ENCODE peak calls at places on chromosome X, in nine cellular contexts. One of them, this sample, is unnamed.

GRCh38 chrX:15475021-15475420 is 18.1 kb downstream of the PIR start:
- ATAC-seq in HCT116: peak
- ATAC-seq in Right ventricle myocardium superior: no peak
- ATAC-seq in Panc1: no peak
- ATAC-seq in stimulated activated effector memory CD8-positive, alpha-beta T cell treated with anti-CD3 and anti-CD28 coated beads, Interleukin-12 subunit alpha, Interleukin-12 subunit beta, amount 100 ng/mL, for 72 hours: no peak
- ATAC-seq in activated naive CD4-positive, alpha-beta T cell treated with anti-CD3 and anti-CD28 coated beads, Interleukin-2, amount 50 U/mL, for 72 hours: no peak
- ATAC-seq in psoas muscle: no peak
- ATAC-seq in left lung: no peak
- ATAC-seq in activated CD4-positive, alpha-beta T cell treated with anti-CD3 and anti-CD28 coated beads for 36 hours: no peak
- ATAC-seq in this sample: no peak

GRCh38 chrX:40867352-40867751 is 132.0 kb upstream of the MED14 start:
- ATAC-seq in activated CD4-positive, alpha-beta T cell treated with anti-CD3 and anti-CD28 coated beads for 36 hours: no peak
- ATAC-seq in HCT116: peak
- ATAC-seq in Right ventricle myocardium superior: peak
- ATAC-seq in activated naive CD4-positive, alpha-beta T cell treated with anti-CD3 and anti-CD28 coated beads, Interleukin-2, amount 50 U/mL, for 72 hours: no peak
- ATAC-seq in stimulated activated effector memory CD8-positive, alpha-beta T cell treated with anti-CD3 and anti-CD28 coated beads, Interleukin-12 subunit alpha, Interleukin-12 subunit beta, amount 100 ng/mL, for 72 hours: no peak
- ATAC-seq in Panc1: no peak
- ATAC-seq in left lung: peak
- ATAC-seq in psoas muscle: peak
- ATAC-seq in this sample: no peak

GRCh38 chrX:147738260-147738659 is 173.5 kb upstream of the FMR1 start:
- ATAC-seq in stimulated activated effector memory CD8-positive, alpha-beta T cell treated with anti-CD3 and anti-CD28 coated beads, Interleukin-12 subunit alpha, Interleukin-12 subunit beta, amount 100 ng/mL, for 72 hours: peak
- ATAC-seq in left lung: peak
- ATAC-seq in Panc1: no peak
- ATAC-seq in Right ventricle myocardium superior: no peak
- ATAC-seq in HCT116: no peak
- ATAC-seq in activated CD4-positive, alpha-beta T cell treated with anti-CD3 and anti-CD28 coated beads for 36 hours: peak
- ATAC-seq in psoas muscle: no peak
- ATAC-seq in activated naive CD4-positive, alpha-beta T cell treated with anti-CD3 and anti-CD28 coated beads, Interleukin-2, amount 50 U/mL, for 72 hours: peak
- ATAC-seq in this sample: no peak

GRCh38 chrX:2642146-2642545 is 48.9 kb upstream of the CD99 start:
- ATAC-seq in activated CD4-positive, alpha-beta T cell treated with anti-CD3 and anti-CD28 coated beads for 36 hours: no peak
- ATAC-seq in psoas muscle: no peak
- ATAC-seq in activated naive CD4-positive, alpha-beta T cell treated with anti-CD3 and anti-CD28 coated beads, Interleukin-2, amount 50 U/mL, for 72 hours: no peak
- ATAC-seq in stimulated activated effector memory CD8-positive, alpha-beta T cell treated with anti-CD3 and anti-CD28 coated beads, Interleukin-12 subunit alpha, Interleukin-12 subunit beta, amount 100 ng/mL, for 72 hours: no peak
- ATAC-seq in HCT116: no peak
- ATAC-seq in Panc1: no peak
- ATAC-seq in Right ventricle myocardium superior: no peak
- ATAC-seq in left lung: no peak
- ATAC-seq in this sample: no peak

GRCh38 chrX:107894038-107894437 is 68.4 kb downstream of the MID2 start:
- ATAC-seq in stimulated activated effector memory CD8-positive, alpha-beta T cell treated with anti-CD3 and anti-CD28 coated beads, Interleukin-12 subunit alpha, Interleukin-12 subunit beta, amount 100 ng/mL, for 72 hours: peak
- ATAC-seq in activated CD4-positive, alpha-beta T cell treated with anti-CD3 and anti-CD28 coated beads for 36 hours: peak
- ATAC-seq in left lung: peak
- ATAC-seq in HCT116: peak
- ATAC-seq in psoas muscle: peak
- ATAC-seq in activated naive CD4-positive, alpha-beta T cell treated with anti-CD3 and anti-CD28 coated beads, Interleukin-2, amount 50 U/mL, for 72 hours: peak
- ATAC-seq in Panc1: peak
- ATAC-seq in Right ventricle myocardium superior: no peak
- ATAC-seq in this sample: peak

GRCh38 chrX:3584415-3584996 is 128.9 kb downstream of the PRKX start:
- ATAC-seq in activated naive CD4-positive, alpha-beta T cell treated with anti-CD3 and anti-CD28 coated beads, Interleukin-2, amount 50 U/mL, for 72 hours: no peak
- ATAC-seq in HCT116: no peak
- ATAC-seq in Right ventricle myocardium superior: no peak
- ATAC-seq in psoas muscle: no peak
- ATAC-seq in Panc1: no peak
- ATAC-seq in stimulated activated effector memory CD8-positive, alpha-beta T cell treated with anti-CD3 and anti-CD28 coated beads, Interleukin-12 subunit alpha, Interleukin-12 subunit beta, amount 100 ng/mL, for 72 hours: no peak
- ATAC-seq in activated CD4-positive, alpha-beta T cell treated with anti-CD3 and anti-CD28 coated beads for 36 hours: no peak
- ATAC-seq in left lung: no peak
- ATAC-seq in this sample: no peak

GRCh38 chrX:30493348-30493747 is 84.2 kb downstream of the TASL start:
- ATAC-seq in left lung: no peak
- ATAC-seq in Panc1: no peak
- ATAC-seq in Right ventricle myocardium superior: no peak
- ATAC-seq in HCT116: peak
- ATAC-seq in stimulated activated effector memory CD8-positive, alpha-beta T cell treated with anti-CD3 and anti-CD28 coated beads, Interleukin-12 subunit alpha, Interleukin-12 subunit beta, amount 100 ng/mL, for 72 hours: no peak
- ATAC-seq in activated naive CD4-positive, alpha-beta T cell treated with anti-CD3 and anti-CD28 coated beads, Interleukin-2, amount 50 U/mL, for 72 hours: no peak
- ATAC-seq in psoas muscle: no peak
- ATAC-seq in activated CD4-positive, alpha-beta T cell treated with anti-CD3 and anti-CD28 coated beads for 36 hours: no peak
- ATAC-seq in this sample: no peak

GRCh38 chrX:12866451-12867377 is at the start of gene TLR7:
- ATAC-seq in psoas muscle: no peak
- ATAC-seq in activated CD4-positive, alpha-beta T cell treated with anti-CD3 and anti-CD28 coated beads for 36 hours: no peak
- ATAC-seq in Right ventricle myocardium superior: no peak
- ATAC-seq in left lung: no peak
- ATAC-seq in Panc1: no peak
- ATAC-seq in HCT116: no peak
- ATAC-seq in activated naive CD4-positive, alpha-beta T cell treated with anti-CD3 and anti-CD28 coated beads, Interleukin-2, amount 50 U/mL, for 72 hours: no peak
- ATAC-seq in stimulated activated effector memory CD8-positive, alpha-beta T cell treated with anti-CD3 and anti-CD28 coated beads, Interleukin-12 subunit alpha, Interleukin-12 subunit beta, amount 100 ng/mL, for 72 hours: no peak
- ATAC-seq in this sample: no peak

GRCh38 chrX:154125356-154126040 is 18.5 kb upstream of the OPN1LW start:
- ATAC-seq in Panc1: no peak
- ATAC-seq in activated naive CD4-positive, alpha-beta T cell treated with anti-CD3 and anti-CD28 coated beads, Interleukin-2, amount 50 U/mL, for 72 hours: no peak
- ATAC-seq in psoas muscle: no peak
- ATAC-seq in HCT116: no peak
- ATAC-seq in stimulated activated effector memory CD8-positive, alpha-beta T cell treated with anti-CD3 and anti-CD28 coated beads, Interleukin-12 subunit alpha, Interleukin-12 subunit beta, amount 100 ng/mL, for 72 hours: no peak
- ATAC-seq in Right ventricle myocardium superior: peak
- ATAC-seq in activated CD4-positive, alpha-beta T cell treated with anti-CD3 and anti-CD28 coated beads for 36 hours: no peak
- ATAC-seq in left lung: no peak
- ATAC-seq in this sample: no peak

This sample was measured in activated T-helper 17 cell treated with anti-CD3 and anti-CD28 coated beads, Interleukin-2, amount 50 U/mL, for 72 hours.